ENCODE peak calls at places on chromosomes 5 and 9, in six cellular contexts. One of them, this sample, is unnamed.

GRCh38 chr9:89538874-89539273 is 41.0 kb upstream of the SEMA4D start:
- DNase-seq in SK-N-SH: no peak
- DNase-seq in OCI-LY7: no peak
- DNase-seq in MM.1S: no peak
- DNase-seq in hepatocyte: no peak
- DNase-seq in HCT116: no peak
- DNase-seq in this sample: no peak

GRCh38 chr5:153402550-153402949 is 87.9 kb upstream of the GRIA1 start:
- DNase-seq in SK-N-SH: no peak
- DNase-seq in MM.1S: no peak
- DNase-seq in OCI-LY7: no peak
- DNase-seq in HCT116: no peak
- DNase-seq in hepatocyte: no peak
- DNase-seq in this sample: peak; percentile 58

GRCh38 chr9:29691758-29692407 is 2118.6 kb upstream of the C9orf72 start:
- DNase-seq in MM.1S: peak; percentile 15
- DNase-seq in OCI-LY7: peak; percentile 16
- DNase-seq in hepatocyte: peak; percentile 16
- DNase-seq in HCT116: peak; percentile 23
- DNase-seq in SK-N-SH: peak; percentile 2
- DNase-seq in this sample: no peak

GRCh38 chr9:9973062-9973461 is 639.7 kb downstream of the PTPRD start:
- DNase-seq in OCI-LY7: no peak
- DNase-seq in HCT116: no peak
- DNase-seq in SK-N-SH: no peak
- DNase-seq in MM.1S: no peak
- DNase-seq in hepatocyte: no peak
- DNase-seq in this sample: no peak

GRCh38 chr5:74325866-74326265 is 314.7 kb downstream of the ENC1 start:
- DNase-seq in SK-N-SH: no peak
- DNase-seq in HCT116: no peak
- DNase-seq in MM.1S: no peak
- DNase-seq in hepatocyte: no peak
- DNase-seq in OCI-LY7: no peak
- DNase-seq in this sample: peak; percentile 69

GRCh38 chr9:70510157-70510770 is 95.8 kb upstream of the KLF9 start:
- DNase-seq in MM.1S: peak; percentile 10
- DNase-seq in SK-N-SH: peak; percentile 26
- DNase-seq in HCT116: peak; percentile 24
- DNase-seq in OCI-LY7: peak; percentile 27
- DNase-seq in hepatocyte: peak; percentile 45
- DNase-seq in this sample: peak; percentile 45

GRCh38 chr5:108003178-108003577 is 332.4 kb upstream of the EFNA5 start:
- DNase-seq in hepatocyte: peak; percentile 10
- DNase-seq in MM.1S: peak; percentile 82
- DNase-seq in HCT116: no peak
- DNase-seq in SK-N-SH: peak; percentile 12
- DNase-seq in OCI-LY7: peak; percentile 13
- DNase-seq in this sample: peak; percentile 42

GRCh38 chr5:56299212-56299611 is 66.1 kb upstream of the ANKRD55 start:
- DNase-seq in OCI-LY7: no peak
- DNase-seq in hepatocyte: no peak
- DNase-seq in HCT116: no peak
- DNase-seq in MM.1S: no peak
- DNase-seq in SK-N-SH: no peak
- DNase-seq in this sample: no peak

GRCh38 chr5:135106610-135107009 is 72.6 kb upstream of the PITX1 start:
- DNase-seq in SK-N-SH: no peak
- DNase-seq in hepatocyte: no peak
- DNase-seq in MM.1S: no peak
- DNase-seq in HCT116: no peak
- DNase-seq in OCI-LY7: no peak
- DNase-seq in this sample: no peak

GRCh38 chr5:174399411-174399810 is 325.0 kb upstream of the MSX2 start:
- DNase-seq in MM.1S: no peak
- DNase-seq in hepatocyte: no peak
- DNase-seq in SK-N-SH: no peak
- DNase-seq in HCT116: no peak
- DNase-seq in OCI-LY7: no peak
- DNase-seq in this sample: no peak

GRCh38 chr5:63085551-63085950 is 506.9 kb downstream of the LRRC70 start:
- DNase-seq in HCT116: no peak
- DNase-seq in OCI-LY7: no peak
- DNase-seq in SK-N-SH: peak; percentile 11
- DNase-seq in MM.1S: no peak
- DNase-seq in hepatocyte: no peak
- DNase-seq in this sample: no peak

GRCh38 chr5:180811623-180812119 is 9.1 kb upstream of the MGAT1 start:
- DNase-seq in MM.1S: no peak
- DNase-seq in HCT116: no peak
- DNase-seq in hepatocyte: no peak
- DNase-seq in SK-N-SH: no peak
- DNase-seq in OCI-LY7: no peak
- DNase-seq in this sample: no peak

GRCh38 chr5:38673671-38674071 is 117.2 kb upstream of the LIFR start:
- DNase-seq in SK-N-SH: no peak
- DNase-seq in MM.1S: no peak
- DNase-seq in OCI-LY7: peak; percentile 12
- DNase-seq in hepatocyte: no peak
- DNase-seq in HCT116: peak; percentile 6
- DNase-seq in this sample: peak; percentile 5

GRCh38 chr5:171806976-171807823 is 21.6 kb downstream of the SMIM23 start:
- DNase-seq in HCT116: no peak
- DNase-seq in MM.1S: no peak
- DNase-seq in hepatocyte: no peak
- DNase-seq in OCI-LY7: no peak
- DNase-seq in SK-N-SH: no peak
- DNase-seq in this sample: peak; percentile 62

GRCh38 chr5:120464627-120465280 is 654 bp downstream of the PRR16 start:
- DNase-seq in MM.1S: no peak
- DNase-seq in SK-N-SH: peak; percentile 67
- DNase-seq in HCT116: no peak
- DNase-seq in hepatocyte: peak; percentile 52
- DNase-seq in OCI-LY7: no peak
- DNase-seq in this sample: peak; percentile 80

GRCh38 chr5:218457-219289 is 553 bp downstream of the SDHA start:
- DNase-seq in MM.1S: peak; percentile 48
- DNase-seq in SK-N-SH: peak; percentile 54
- DNase-seq in OCI-LY7: peak; percentile 45
- DNase-seq in hepatocyte: peak; percentile 62
- DNase-seq in HCT116: no peak
- DNase-seq in this sample: peak; percentile 76

GRCh38 chr5:172311605-172312004 is 28.0 kb upstream of the UBTD2 start:
- DNase-seq in HCT116: no peak
- DNase-seq in OCI-LY7: no peak
- DNase-seq in SK-N-SH: no peak
- DNase-seq in hepatocyte: no peak
- DNase-seq in MM.1S: no peak
- DNase-seq in this sample: no peak

GRCh38 chr9:16640649-16641048 is 229.8 kb downstream of the BNC2 start:
- DNase-seq in HCT116: no peak
- DNase-seq in hepatocyte: no peak
- DNase-seq in SK-N-SH: no peak
- DNase-seq in MM.1S: peak; percentile 19
- DNase-seq in OCI-LY7: no peak
- DNase-seq in this sample: peak; percentile 32

GRCh38 chr9:101269596-101270324 is 115.0 kb downstream of the BAAT start:
- DNase-seq in hepatocyte: no peak
- DNase-seq in OCI-LY7: no peak
- DNase-seq in MM.1S: no peak
- DNase-seq in SK-N-SH: no peak
- DNase-seq in HCT116: no peak
- DNase-seq in this sample: no peak

GRCh38 chr5:39599721-39600431 is 175.1 kb upstream of the DAB2 start:
- DNase-seq in SK-N-SH: no peak
- DNase-seq in MM.1S: peak; percentile 44
- DNase-seq in OCI-LY7: peak; percentile 10
- DNase-seq in HCT116: peak; percentile 24
- DNase-seq in hepatocyte: peak; percentile 84
- DNase-seq in this sample: peak; percentile 76

GRCh38 chr9:34557421-34558321 is 31.9 kb downstream of the CNTFR start:
- DNase-seq in SK-N-SH: peak; percentile 61
- DNase-seq in MM.1S: no peak
- DNase-seq in hepatocyte: no peak
- DNase-seq in OCI-LY7: no peak
- DNase-seq in HCT116: no peak
- DNase-seq in this sample: no peak

GRCh38 chr9:132181796-132182521 is 20.1 kb downstream of the NTNG2 start:
- DNase-seq in HCT116: no peak
- DNase-seq in MM.1S: no peak
- DNase-seq in SK-N-SH: peak; percentile 94
- DNase-seq in OCI-LY7: no peak
- DNase-seq in hepatocyte: no peak
- DNase-seq in this sample: peak; percentile 42

GRCh38 chr9:806285-807156 is 35.0 kb upstream of the DMRT1 start:
- DNase-seq in HCT116: no peak
- DNase-seq in OCI-LY7: peak; percentile 54
- DNase-seq in SK-N-SH: peak; percentile 33
- DNase-seq in MM.1S: peak; percentile 65
- DNase-seq in hepatocyte: peak; percentile 27
- DNase-seq in this sample: peak; percentile 57

GRCh38 chr5:142803428-142804111 is 33.4 kb downstream of the ARHGAP26 start:
- DNase-seq in SK-N-SH: no peak
- DNase-seq in OCI-LY7: no peak
- DNase-seq in MM.1S: no peak
- DNase-seq in HCT116: no peak
- DNase-seq in hepatocyte: no peak
- DNase-seq in this sample: no peak

GRCh38 chr9:126805546-126806262 is 864 bp downstream of the ZBTB43 start:
- DNase-seq in HCT116: peak; percentile 39
- DNase-seq in SK-N-SH: no peak
- DNase-seq in OCI-LY7: peak; percentile 75
- DNase-seq in MM.1S: peak; percentile 87
- DNase-seq in hepatocyte: peak; percentile 87
- DNase-seq in this sample: peak; percentile 86

GRCh38 chr9:75995066-75995465 is 104.6 kb downstream of the PCSK5 start:
- DNase-seq in HCT116: no peak
- DNase-seq in OCI-LY7: no peak
- DNase-seq in SK-N-SH: no peak
- DNase-seq in MM.1S: no peak
- DNase-seq in hepatocyte: no peak
- DNase-seq in this sample: no peak

GRCh38 chr9:113658565-113658935 is 195.0 kb downstream of the RGS3 start:
- DNase-seq in MM.1S: no peak
- DNase-seq in hepatocyte: no peak
- DNase-seq in HCT116: no peak
- DNase-seq in OCI-LY7: no peak
- DNase-seq in SK-N-SH: no peak
- DNase-seq in this sample: no peak

GRCh38 chr9:86925686-86926085 is 21.6 kb downstream of the GAS1 start:
- DNase-seq in OCI-LY7: no peak
- DNase-seq in SK-N-SH: no peak
- DNase-seq in hepatocyte: no peak
- DNase-seq in MM.1S: no peak
- DNase-seq in HCT116: no peak
- DNase-seq in this sample: peak; percentile 75

GRCh38 chr5:59724482-59725392 is 168.8 kb downstream of the PDE4D start:
- DNase-seq in SK-N-SH: peak; percentile 41
- DNase-seq in HCT116: peak; percentile 12
- DNase-seq in OCI-LY7: peak; percentile 55
- DNase-seq in MM.1S: peak; percentile 60
- DNase-seq in hepatocyte: peak; percentile 57
- DNase-seq in this sample: peak; percentile 61

GRCh38 chr9:36450110-36450732 is 50.2 kb upstream of the RNF38 start:
- DNase-seq in OCI-LY7: peak; percentile 61
- DNase-seq in SK-N-SH: peak; percentile 53
- DNase-seq in MM.1S: peak; percentile 26
- DNase-seq in hepatocyte: peak; percentile 65
- DNase-seq in HCT116: peak; percentile 22
- DNase-seq in this sample: peak; percentile 78

GRCh38 chr5:178832618-178833201 is 27.0 kb upstream of the ZNF354B start:
- DNase-seq in MM.1S: no peak
- DNase-seq in HCT116: peak; percentile 75
- DNase-seq in OCI-LY7: no peak
- DNase-seq in hepatocyte: no peak
- DNase-seq in SK-N-SH: no peak
- DNase-seq in this sample: no peak

GRCh38 chr9:15509931-15510788 is 610 bp downstream of the PSIP1 start:
- DNase-seq in HCT116: no peak
- DNase-seq in hepatocyte: peak; percentile 57
- DNase-seq in MM.1S: peak; percentile 34
- DNase-seq in OCI-LY7: peak; percentile 78
- DNase-seq in SK-N-SH: peak; percentile 86
- DNase-seq in this sample: peak; percentile 63

GRCh38 chr5:116944171-116944570 is 369.5 kb upstream of the SEMA6A start:
- DNase-seq in HCT116: no peak
- DNase-seq in MM.1S: no peak
- DNase-seq in hepatocyte: no peak
- DNase-seq in SK-N-SH: no peak
- DNase-seq in OCI-LY7: no peak
- DNase-seq in this sample: no peak

GRCh38 chr9:112224401-112225289 is 49.5 kb upstream of the SUSD1 start:
- DNase-seq in SK-N-SH: no peak
- DNase-seq in HCT116: no peak
- DNase-seq in OCI-LY7: no peak
- DNase-seq in MM.1S: no peak
- DNase-seq in hepatocyte: no peak
- DNase-seq in this sample: peak; percentile 86

GRCh38 chr5:136036991-136037705 is 8.4 kb downstream of the TGFBI start:
- DNase-seq in SK-N-SH: no peak
- DNase-seq in HCT116: no peak
- DNase-seq in MM.1S: peak; percentile 86
- DNase-seq in hepatocyte: no peak
- DNase-seq in OCI-LY7: peak; percentile 90
- DNase-seq in this sample: peak; percentile 85

GRCh38 chr5:14410942-14411258 is 170.7 kb upstream of the OTULINL start:
- DNase-seq in SK-N-SH: peak; percentile 82
- DNase-seq in MM.1S: no peak
- DNase-seq in OCI-LY7: no peak
- DNase-seq in HCT116: no peak
- DNase-seq in hepatocyte: no peak
- DNase-seq in this sample: peak; percentile 43
- H3K27ac ChIP-seq in SK-N-SH: peak overlapping the region; percentile 100
- H3K27ac ChIP-seq in MM.1S: no peak overlapping the region
- H3K27ac ChIP-seq in OCI-LY7: no peak overlapping the region
- H3K27ac ChIP-seq in HCT116: no peak overlapping the region
- H3K27ac ChIP-seq in hepatocyte: peak overlapping the region; percentile 55
- H3K27ac ChIP-seq in this sample: peak overlapping the region; percentile 91

GRCh38 chr5:162591724-162592123 is 524.2 kb downstream of the GABRG2 start:
- DNase-seq in HCT116: no peak
- DNase-seq in MM.1S: no peak
- DNase-seq in OCI-LY7: no peak
- DNase-seq in SK-N-SH: no peak
- DNase-seq in hepatocyte: no peak
- DNase-seq in this sample: no peak
- TF ChIP-seq EZH2phosphoT487 in HCT116: no peak
- TF ChIP-seq EZH2phosphoT487 in MM.1S: no peak
- TF ChIP-seq EZH2phosphoT487 in OCI-LY7: no peak
- TF ChIP-seq EZH2phosphoT487 in SK-N-SH: no peak
- TF ChIP-seq EZH2phosphoT487 in hepatocyte: no peak
- TF ChIP-seq EZH2phosphoT487 in this sample: no peak

GRCh38 chr5:148379340-148379739 is 4.4 kb upstream of the FBXO38 start:
- DNase-seq in hepatocyte: no peak
- DNase-seq in HCT116: no peak
- DNase-seq in OCI-LY7: no peak
- DNase-seq in SK-N-SH: no peak
- DNase-seq in MM.1S: no peak
- DNase-seq in this sample: no peak
- H3K4me1 ChIP-seq in hepatocyte: peaks cover 2% of the 10 kb centered on the region
- H3K4me1 ChIP-seq in HCT116: no peaks in the 10 kb centered on the region
- H3K4me1 ChIP-seq in OCI-LY7: peaks cover 6% of the 10 kb centered on the region
- H3K4me1 ChIP-seq in SK-N-SH: no peaks in the 10 kb centered on the region
- H3K4me1 ChIP-seq in MM.1S: peaks cover 6% of the 10 kb centered on the region
- H3K4me1 ChIP-seq in this sample: peaks cover 6% of the 10 kb centered on the region

GRCh38 chr5:65190328-65191053 is 291.2 kb downstream of the ADAMTS6 start:
- DNase-seq in SK-N-SH: no peak
- DNase-seq in MM.1S: no peak
- DNase-seq in OCI-LY7: no peak
- DNase-seq in HCT116: no peak
- DNase-seq in hepatocyte: no peak
- DNase-seq in this sample: peak; percentile 96
- H3K27ac ChIP-seq in SK-N-SH: peak overlapping the region; percentile 77
- H3K27ac ChIP-seq in MM.1S: no peak overlapping the region
- H3K27ac ChIP-seq in OCI-LY7: no peak overlapping the region
- H3K27ac ChIP-seq in HCT116: no peak overlapping the region
- H3K27ac ChIP-seq in hepatocyte: no peak overlapping the region
- H3K27ac ChIP-seq in this sample: peak overlapping the region; percentile 98